ENCODE peak calls at places on chromosomes 2 and 18, in eight cellular contexts. W is HCT116, J is suprapubic skin, O is transverse colon, Y is HepG2, K is sigmoid colon, I is K562, X is prostate gland. Q is an unnamed sample.

GRCh38 chr2:24220534-24221281 is 45.9 kb downstream of the FAM228A start:
- DNase-seq in W (no peak), J (no peak), O (no peak), Y (no peak), K (no peak), I (no peak), X (no peak), Q (no peak)

GRCh38 chr2:113979172-113980128 is 89.6 kb downstream of the ACTR3 start:
- DNase-seq in W (no peak), J (no peak), O (no peak), Y (no peak), K (no peak), I (peak; percentile 45), X (no peak), Q (no peak)

GRCh38 chr2:172179045-172179742 is 76.5 kb upstream of the DLX2 start:
- DNase-seq in W (no peak), J (no peak), O (peak; percentile 61), Y (no peak), K (no peak), I (no peak), X (no peak), Q (no peak)

GRCh38 chr18:28041366-28041765 is 135.6 kb downstream of the CDH2 start:
- DNase-seq in W (no peak), J (no peak), O (no peak), Y (no peak), K (no peak), I (no peak), X (no peak), Q (no peak)

GRCh38 chr2:237322564-237322963 is 91.4 kb downstream of the COL6A3 start:
- DNase-seq in W (peak; percentile 37), J (no peak), O (no peak), Y (peak; percentile 20), K (no peak), I (no peak), X (no peak), Q (peak; percentile 44)

GRCh38 chr2:71748227-71748626 is 294.9 kb downstream of the DYSF start:
- DNase-seq in W (no peak), J (no peak), O (no peak), Y (no peak), K (peak; percentile 75), I (peak; percentile 67), X (no peak), Q (no peak)

GRCh38 chr2:231820786-231821303 is 34.6 kb downstream of the COPS7B start:
- DNase-seq in W (no peak), J (no peak), O (no peak), Y (no peak), K (no peak), I (no peak), X (no peak), Q (no peak)

GRCh38 chr2:127695491-127696472 is 5.5 kb upstream of the SFT2D3 start:
- DNase-seq in W (peak; percentile 27), J (no peak), O (peak; percentile 58), Y (no peak), K (peak; percentile 87), I (no peak), X (peak; percentile 37), Q (peak; percentile 48)

GRCh38 chr2:224038049-224038829 is 847 bp downstream of the SERPINE2 start:
- DNase-seq in W (no peak), J (no peak), O (peak; percentile 15), Y (peak; percentile 33), K (no peak), I (no peak), X (peak; percentile 10), Q (no peak)

GRCh38 chr2:134936691-134937090 is 18.1 kb downstream of the CCNT2 start:
- DNase-seq in W (no peak), J (no peak), O (no peak), Y (no peak), K (no peak), I (no peak), X (peak; percentile 48), Q (no peak)

GRCh38 chr18:28125051-28125450 is 51.9 kb downstream of the CDH2 start:
- DNase-seq in W (no peak), J (no peak), O (no peak), Y (no peak), K (no peak), I (no peak), X (no peak), Q (no peak)

GRCh38 chr2:220885593-220885992 is 686.5 kb downstream of the EPHA4 start:
- DNase-seq in W (no peak), J (no peak), O (no peak), Y (no peak), K (no peak), I (no peak), X (no peak), Q (no peak)

GRCh38 chr2:172430671-172431070 is 3.3 kb downstream of the ITGA6 start:
- DNase-seq in W (peak; percentile 78), J (peak; percentile 50), O (no peak), Y (no peak), K (no peak), I (peak; percentile 19), X (no peak), Q (no peak)

GRCh38 chr18:31205273-31205672 is 42.6 kb upstream of the DSC1 start:
- DNase-seq in W (no peak), J (no peak), O (no peak), Y (peak; percentile 30), K (no peak), I (no peak), X (no peak), Q (no peak)

GRCh38 chr2:26008851-26009566 is 24.9 kb upstream of the RAB10 start:
- DNase-seq in W (peak; percentile 43), J (no peak), O (peak; percentile 72), Y (peak; percentile 48), K (peak; percentile 79), I (no peak), X (peak; percentile 89), Q (peak; percentile 73)

GRCh38 chr2:33848486-33848885 is 249.4 kb upstream of the FAM98A start:
- DNase-seq in W (no peak), J (no peak), O (no peak), Y (no peak), K (no peak), I (no peak), X (no peak), Q (no peak)

GRCh38 chr2:208407667-208408066 is 1.1 kb downstream of the PTH2R start:
- DNase-seq in W (no peak), J (no peak), O (no peak), Y (peak; percentile 3), K (no peak), I (peak; percentile 34), X (no peak), Q (no peak)

GRCh38 chr2:168185583-168186274 is 61.7 kb downstream of the STK39 start:
- DNase-seq in W (no peak), J (no peak), O (no peak), Y (peak; percentile 79), K (no peak), I (no peak), X (no peak), Q (no peak)

GRCh38 chr18:72878143-72878542 is 10.4 kb upstream of the NETO1 start:
- DNase-seq in W (no peak), J (no peak), O (no peak), Y (no peak), K (no peak), I (no peak), X (no peak), Q (no peak)

GRCh38 chr18:48161201-48161910 is 230.9 kb upstream of the SMAD2 start:
- DNase-seq in W (no peak), J (peak; percentile 92), O (peak; percentile 91), Y (no peak), K (peak; percentile 91), I (peak; percentile 90), X (peak; percentile 72), Q (peak; percentile 93)

GRCh38 chr18:79848579-79849327 is 51.0 kb downstream of the KCNG2 start:
- DNase-seq in W (no peak), J (no peak), O (no peak), Y (no peak), K (no peak), I (no peak), X (no peak), Q (no peak)

GRCh38 chr2:38666578-38666926 is 638 bp downstream of the GALM start:
- DNase-seq in W (no peak), J (no peak), O (peak; percentile 78), Y (peak; percentile 66), K (no peak), I (peak; percentile 17), X (no peak), Q (peak; percentile 44)

GRCh38 chr2:6639870-6640639 is 225.7 kb downstream of the CMPK2 start:
- DNase-seq in W (no peak), J (no peak), O (no peak), Y (no peak), K (no peak), I (no peak), X (no peak), Q (no peak)

GRCh38 chr18:58896268-58896667 is 31.6 kb downstream of the ZNF532 start:
- DNase-seq in W (no peak), J (no peak), O (peak; percentile 24), Y (no peak), K (no peak), I (no peak), X (no peak), Q (no peak)
- TF ChIP-seq POLR2AphosphoS5 in W (no peak), J (no peak), O (no peak), Y (no peak), K (no peak), I (no peak), X (no peak), Q (no peak)

GRCh38 chr2:851680-852079 is 99.0 kb upstream of the SNTG2 start:
- DNase-seq in W (no peak), J (no peak), O (no peak), Y (no peak), K (no peak), I (no peak), X (no peak), Q (no peak)
- TF ChIP-seq POLR2A in W (no peak), J (no peak), O (no peak), Y (no peak), K (no peak), I (no peak), X (no peak), Q (no peak)

GRCh38 chr2:27795868-27796277 is 24.4 kb downstream of the MRPL33 start:
- DNase-seq in W (no peak), J (no peak), O (no peak), Y (no peak), K (no peak), I (no peak), X (no peak), Q (no peak)
- TF ChIP-seq POLR2AphosphoS5 in W (no peak), J (no peak), O (no peak), Y (no peak), K (peak; percentile 57), I (no peak), X (no peak), Q (no peak)

DNA sequence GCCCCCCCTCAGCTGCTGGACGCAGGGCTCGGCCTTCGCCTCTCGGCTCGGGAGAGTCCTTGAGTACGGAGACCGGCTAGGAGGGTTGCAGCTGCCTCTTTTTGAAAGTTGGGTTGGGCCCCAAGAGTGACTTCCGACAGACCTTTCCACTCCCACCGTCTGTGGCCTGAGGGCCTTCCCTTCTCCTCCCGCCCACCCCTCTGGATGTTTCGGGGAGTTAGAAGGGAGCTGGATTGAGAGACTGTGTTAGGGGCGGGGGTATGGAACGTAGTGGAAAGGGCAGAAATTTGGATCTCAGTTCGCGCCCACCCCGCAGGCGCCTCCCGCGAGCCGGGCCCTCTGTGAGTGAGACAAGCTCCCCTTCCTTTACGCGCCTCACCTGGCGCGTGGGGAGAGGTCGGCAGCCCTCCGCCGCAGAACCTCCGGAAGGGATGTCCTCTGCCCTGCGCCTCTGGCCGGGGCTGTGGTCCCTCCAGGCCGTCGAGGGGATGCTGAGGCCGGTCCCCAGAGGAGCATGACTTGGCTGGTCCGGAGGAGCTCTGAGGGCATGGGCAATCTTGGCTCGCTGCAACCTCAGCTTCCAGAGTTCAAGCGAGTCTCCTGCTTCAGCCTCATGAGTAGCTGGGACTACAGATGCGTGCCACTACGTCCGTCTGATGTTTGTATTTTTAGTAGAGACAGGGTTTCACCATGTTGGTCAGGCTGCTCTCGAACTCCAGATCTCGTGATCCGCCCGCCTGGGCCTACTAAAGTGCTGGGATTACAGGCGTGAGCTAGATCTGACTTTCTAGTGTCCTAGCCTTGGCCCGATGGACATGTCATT is 15.9 kb downstream of the C2orf74 start:
- DNase-seq in W (no peak), J (no peak), O (peak; percentile 35), Y (peak; percentile 19), K (no peak), I (no peak), X (peak; percentile 31), Q (peak; percentile 28)
- TF ChIP-seq POLR2A in W (no peak), J (no peak), O (no peak), Y (no peak), K (no peak), I (no peak), X (peak; percentile 19), Q (no peak)